ENCODE peak calls at places on chromosomes 13 and 19, in seven cellular contexts. One of them, this sample, is unnamed.

GRCh38 chr19:21468791-21469190 is 36.6 kb upstream of the ZNF429 start:
- DNase-seq in cardiac muscle cell: no peak
- DNase-seq in HFF-Myc: no peak
- DNase-seq in cardiac fibroblast: no peak
- DNase-seq in OCI-LY7: no peak
- DNase-seq in stomach: no peak
- DNase-seq in Panc1: no peak
- DNase-seq in this sample: no peak

GRCh38 chr13:89678722-89679121 is 1668.8 kb upstream of the MIR17HG start:
- DNase-seq in OCI-LY7: no peak
- DNase-seq in HFF-Myc: no peak
- DNase-seq in cardiac muscle cell: no peak
- DNase-seq in cardiac fibroblast: no peak
- DNase-seq in Panc1: no peak
- DNase-seq in stomach: no peak
- DNase-seq in this sample: no peak

GRCh38 chr13:87120476-87120875 is 550.7 kb upstream of the SLITRK5 start:
- DNase-seq in Panc1: no peak
- DNase-seq in cardiac muscle cell: peak; percentile 2
- DNase-seq in cardiac fibroblast: no peak
- DNase-seq in OCI-LY7: no peak
- DNase-seq in stomach: no peak
- DNase-seq in HFF-Myc: no peak
- DNase-seq in this sample: no peak

GRCh38 chr13:114151565-114152284 is 19.3 kb upstream of the RASA3 start:
- DNase-seq in HFF-Myc: no peak
- DNase-seq in stomach: peak; percentile 82
- DNase-seq in Panc1: no peak
- DNase-seq in cardiac muscle cell: peak; percentile 63
- DNase-seq in cardiac fibroblast: peak; percentile 40
- DNase-seq in OCI-LY7: no peak
- DNase-seq in this sample: no peak

GRCh38 chr19:52945652-52946321 is 16.9 kb downstream of the ZNF816 start:
- DNase-seq in cardiac fibroblast: no peak
- DNase-seq in cardiac muscle cell: no peak
- DNase-seq in stomach: peak; percentile 23
- DNase-seq in Panc1: no peak
- DNase-seq in OCI-LY7: no peak
- DNase-seq in HFF-Myc: no peak
- DNase-seq in this sample: no peak

GRCh38 chr13:62512194-62513141 is 1096.8 kb upstream of the PCDH20 start:
- DNase-seq in cardiac muscle cell: peak; percentile 32
- DNase-seq in stomach: peak; percentile 42
- DNase-seq in OCI-LY7: peak; percentile 70
- DNase-seq in Panc1: peak; percentile 46
- DNase-seq in HFF-Myc: no peak
- DNase-seq in cardiac fibroblast: peak; percentile 23
- DNase-seq in this sample: no peak

GRCh38 chr19:23758187-23759074 is at the start of gene ZNF681:
- DNase-seq in cardiac muscle cell: peak; percentile 94
- DNase-seq in cardiac fibroblast: peak; percentile 83
- DNase-seq in stomach: peak; percentile 87
- DNase-seq in OCI-LY7: peak; percentile 89
- DNase-seq in Panc1: peak; percentile 66
- DNase-seq in HFF-Myc: peak; percentile 32
- DNase-seq in this sample: peak; percentile 94

GRCh38 chr19:38838208-38838985 is 6.8 kb upstream of the ECH1 start:
- DNase-seq in Panc1: no peak
- DNase-seq in OCI-LY7: no peak
- DNase-seq in stomach: peak; percentile 67
- DNase-seq in HFF-Myc: no peak
- DNase-seq in cardiac muscle cell: no peak
- DNase-seq in cardiac fibroblast: no peak
- DNase-seq in this sample: no peak

GRCh38 chr13:30714629-30715028 is 20.7 kb upstream of the ALOX5AP start:
- DNase-seq in HFF-Myc: no peak
- DNase-seq in OCI-LY7: no peak
- DNase-seq in stomach: no peak
- DNase-seq in cardiac muscle cell: no peak
- DNase-seq in Panc1: no peak
- DNase-seq in cardiac fibroblast: no peak
- DNase-seq in this sample: no peak

GRCh38 chr19:54162241-54162805 is 2.8 kb upstream of the LENG1 start:
- DNase-seq in cardiac muscle cell: peak; percentile 73
- DNase-seq in HFF-Myc: no peak
- DNase-seq in Panc1: peak; percentile 61
- DNase-seq in stomach: peak; percentile 95
- DNase-seq in OCI-LY7: peak; percentile 91
- DNase-seq in cardiac fibroblast: peak; percentile 73
- DNase-seq in this sample: peak; percentile 93

GRCh38 chr19:38557205-38557799 is 60.5 kb downstream of the MAP4K1 start:
- DNase-seq in HFF-Myc: no peak
- DNase-seq in cardiac muscle cell: no peak
- DNase-seq in stomach: peak; percentile 29
- DNase-seq in Panc1: no peak
- DNase-seq in OCI-LY7: peak; percentile 38
- DNase-seq in cardiac fibroblast: no peak
- DNase-seq in this sample: no peak

GRCh38 chr19:46147166-46147740 is 785 bp upstream of the IGFL2 start:
- DNase-seq in cardiac fibroblast: no peak
- DNase-seq in stomach: no peak
- DNase-seq in OCI-LY7: no peak
- DNase-seq in cardiac muscle cell: no peak
- DNase-seq in HFF-Myc: no peak
- DNase-seq in Panc1: no peak
- DNase-seq in this sample: no peak

GRCh38 chr13:74132768-74133656 is 1.2 kb downstream of the KLF12 start:
- DNase-seq in cardiac fibroblast: peak; percentile 68
- DNase-seq in cardiac muscle cell: peak; percentile 64
- DNase-seq in Panc1: no peak
- DNase-seq in stomach: peak; percentile 36
- DNase-seq in HFF-Myc: no peak
- DNase-seq in OCI-LY7: peak; percentile 67
- DNase-seq in this sample: peak; percentile 33

GRCh38 chr19:12970070-12970820 is 869 bp downstream of the DAND5 start:
- DNase-seq in cardiac fibroblast: no peak
- DNase-seq in HFF-Myc: no peak
- DNase-seq in cardiac muscle cell: no peak
- DNase-seq in OCI-LY7: no peak
- DNase-seq in stomach: no peak
- DNase-seq in Panc1: no peak
- DNase-seq in this sample: no peak

GRCh38 chr19:8214802-8215201 is 5.6 kb downstream of the CERS4 start:
- DNase-seq in OCI-LY7: no peak
- DNase-seq in HFF-Myc: no peak
- DNase-seq in cardiac fibroblast: no peak
- DNase-seq in Panc1: no peak
- DNase-seq in cardiac muscle cell: peak; percentile 11
- DNase-seq in stomach: no peak
- DNase-seq in this sample: no peak

GRCh38 chr19:8212916-8213315 is 3.7 kb downstream of the CERS4 start:
- DNase-seq in cardiac muscle cell: no peak
- DNase-seq in Panc1: no peak
- DNase-seq in OCI-LY7: no peak
- DNase-seq in cardiac fibroblast: no peak
- DNase-seq in stomach: no peak
- DNase-seq in HFF-Myc: no peak
- DNase-seq in this sample: no peak

GRCh38 chr19:8213827-8214672 is 4.9 kb downstream of the CERS4 start:
- DNase-seq in cardiac muscle cell: no peak
- DNase-seq in Panc1: no peak
- DNase-seq in stomach: no peak
- DNase-seq in OCI-LY7: no peak
- DNase-seq in cardiac fibroblast: no peak
- DNase-seq in HFF-Myc: no peak
- DNase-seq in this sample: no peak

GRCh38 chr19:8215783-8216182 is 6.6 kb downstream of the CERS4 start:
- DNase-seq in cardiac fibroblast: no peak
- DNase-seq in HFF-Myc: no peak
- DNase-seq in OCI-LY7: no peak
- DNase-seq in cardiac muscle cell: no peak
- DNase-seq in Panc1: no peak
- DNase-seq in stomach: no peak
- DNase-seq in this sample: no peak

GRCh38 chr19:8216357-8216756 is 7.2 kb downstream of the CERS4 start:
- DNase-seq in Panc1: no peak
- DNase-seq in HFF-Myc: no peak
- DNase-seq in cardiac fibroblast: no peak
- DNase-seq in stomach: no peak
- DNase-seq in cardiac muscle cell: no peak
- DNase-seq in OCI-LY7: no peak
- DNase-seq in this sample: no peak
- H3K4me3 ChIP-seq in Panc1: no peak overlapping the region
- H3K4me3 ChIP-seq in HFF-Myc: no peak overlapping the region
- H3K4me3 ChIP-seq in cardiac fibroblast: no peak overlapping the region
- H3K4me3 ChIP-seq in stomach: no peak overlapping the region
- H3K4me3 ChIP-seq in cardiac muscle cell: no peak overlapping the region
- H3K4me3 ChIP-seq in OCI-LY7: no peak overlapping the region
- H3K4me3 ChIP-seq in this sample: no peak overlapping the region

DNA sequence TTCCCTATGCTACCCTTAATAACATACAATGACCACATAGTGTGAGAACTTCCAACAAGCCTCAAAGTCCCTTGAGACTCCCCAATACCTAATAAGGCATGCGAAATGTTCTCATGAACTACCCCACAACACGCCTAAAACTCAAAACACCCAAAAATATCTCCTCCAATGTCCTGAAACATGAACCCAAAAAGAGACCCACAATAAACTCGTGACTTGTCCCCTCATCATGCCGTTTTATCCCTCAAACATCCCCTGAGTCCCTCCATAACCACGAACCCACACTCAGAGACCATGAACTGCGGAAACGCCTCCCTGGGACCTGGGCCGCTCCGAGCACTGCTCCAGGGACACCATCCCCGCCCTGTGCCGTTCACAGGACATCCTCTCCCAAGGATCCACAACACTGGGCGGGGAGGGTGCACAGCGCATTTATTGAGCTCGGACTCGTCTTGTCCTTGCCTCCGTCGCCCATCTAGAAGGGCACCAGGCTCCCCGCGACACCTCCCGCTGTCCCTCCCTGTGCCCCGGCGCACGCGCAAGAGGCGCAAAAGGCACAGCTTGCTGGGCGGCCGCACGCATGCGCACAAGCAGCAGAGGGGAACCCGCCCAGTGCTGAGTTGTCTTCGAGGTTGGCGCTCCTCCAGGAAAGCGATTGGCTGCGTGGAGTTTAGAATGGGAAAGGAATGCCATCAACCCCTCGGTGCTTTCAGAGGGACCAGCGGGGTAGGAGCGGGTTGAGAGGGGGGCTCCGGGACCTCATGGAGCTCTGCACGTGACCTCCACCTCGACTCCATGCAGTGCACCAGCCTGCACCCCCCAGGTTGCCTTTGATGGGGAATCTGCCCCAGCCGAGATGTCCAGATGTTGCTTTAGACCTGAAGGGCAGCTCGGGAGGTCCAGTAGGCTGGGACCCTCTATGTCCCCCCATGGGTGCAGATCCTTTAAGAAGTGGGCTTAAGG is 8.8 kb downstream of the FXYD3 start:
- DNase-seq in Panc1: no peak
- DNase-seq in OCI-LY7: peak; percentile 89
- DNase-seq in cardiac muscle cell: peak; percentile 94
- DNase-seq in stomach: peak; percentile 96
- DNase-seq in HFF-Myc: peak; percentile 71
- DNase-seq in cardiac fibroblast: peak; percentile 95
- DNase-seq in this sample: peak; percentile 95
- H3K4me3 ChIP-seq in Panc1: peak overlapping the region; percentile 70
- H3K4me3 ChIP-seq in OCI-LY7: peak overlapping the region; percentile 58
- H3K4me3 ChIP-seq in cardiac muscle cell: no peak overlapping the region
- H3K4me3 ChIP-seq in stomach: peak overlapping the region; percentile 46
- H3K4me3 ChIP-seq in HFF-Myc: peak overlapping the region; percentile 60
- H3K4me3 ChIP-seq in cardiac fibroblast: peak overlapping the region; percentile 67
- H3K4me3 ChIP-seq in this sample: peak overlapping the region; percentile 58

GRCh38 chr19:41532526-41532925 is 43.4 kb upstream of the CEACAM21 start:
- DNase-seq in HFF-Myc: no peak
- DNase-seq in stomach: no peak
- DNase-seq in OCI-LY7: no peak
- DNase-seq in cardiac fibroblast: no peak
- DNase-seq in Panc1: no peak
- DNase-seq in cardiac muscle cell: no peak
- DNase-seq in this sample: no peak

GRCh38 chr19:41529484-41530183 is 46.3 kb upstream of the CEACAM21 start:
- DNase-seq in stomach: no peak
- DNase-seq in cardiac fibroblast: no peak
- DNase-seq in HFF-Myc: no peak
- DNase-seq in cardiac muscle cell: no peak
- DNase-seq in Panc1: no peak
- DNase-seq in OCI-LY7: peak; percentile 43
- DNase-seq in this sample: no peak

GRCh38 chr19:41531438-41532311 is 44.3 kb upstream of the CEACAM21 start:
- DNase-seq in Panc1: no peak
- DNase-seq in stomach: peak; percentile 64
- DNase-seq in HFF-Myc: no peak
- DNase-seq in cardiac fibroblast: peak; percentile 94
- DNase-seq in OCI-LY7: peak; percentile 90
- DNase-seq in cardiac muscle cell: peak; percentile 95
- DNase-seq in this sample: peak; percentile 83

GRCh38 chr19:41530184-41530534 is 45.8 kb upstream of the CEACAM21 start:
- DNase-seq in HFF-Myc: no peak
- DNase-seq in OCI-LY7: no peak
- DNase-seq in stomach: no peak
- DNase-seq in Panc1: no peak
- DNase-seq in cardiac fibroblast: no peak
- DNase-seq in cardiac muscle cell: no peak
- DNase-seq in this sample: no peak

GRCh38 chr19:41530761-41531301 is 45.1 kb upstream of the CEACAM21 start:
- DNase-seq in HFF-Myc: no peak
- DNase-seq in Panc1: no peak
- DNase-seq in stomach: no peak
- DNase-seq in cardiac muscle cell: peak; percentile 62
- DNase-seq in cardiac fibroblast: peak; percentile 47
- DNase-seq in OCI-LY7: no peak
- DNase-seq in this sample: no peak
- H3K4me3 ChIP-seq in HFF-Myc: no peak overlapping the region
- H3K4me3 ChIP-seq in Panc1: no peak overlapping the region
- H3K4me3 ChIP-seq in stomach: peak overlapping the region; percentile 11
- H3K4me3 ChIP-seq in cardiac muscle cell: no peak overlapping the region
- H3K4me3 ChIP-seq in cardiac fibroblast: no peak overlapping the region
- H3K4me3 ChIP-seq in OCI-LY7: peak overlapping the region; percentile 70
- H3K4me3 ChIP-seq in this sample: peak overlapping the region; percentile 29

DNA sequence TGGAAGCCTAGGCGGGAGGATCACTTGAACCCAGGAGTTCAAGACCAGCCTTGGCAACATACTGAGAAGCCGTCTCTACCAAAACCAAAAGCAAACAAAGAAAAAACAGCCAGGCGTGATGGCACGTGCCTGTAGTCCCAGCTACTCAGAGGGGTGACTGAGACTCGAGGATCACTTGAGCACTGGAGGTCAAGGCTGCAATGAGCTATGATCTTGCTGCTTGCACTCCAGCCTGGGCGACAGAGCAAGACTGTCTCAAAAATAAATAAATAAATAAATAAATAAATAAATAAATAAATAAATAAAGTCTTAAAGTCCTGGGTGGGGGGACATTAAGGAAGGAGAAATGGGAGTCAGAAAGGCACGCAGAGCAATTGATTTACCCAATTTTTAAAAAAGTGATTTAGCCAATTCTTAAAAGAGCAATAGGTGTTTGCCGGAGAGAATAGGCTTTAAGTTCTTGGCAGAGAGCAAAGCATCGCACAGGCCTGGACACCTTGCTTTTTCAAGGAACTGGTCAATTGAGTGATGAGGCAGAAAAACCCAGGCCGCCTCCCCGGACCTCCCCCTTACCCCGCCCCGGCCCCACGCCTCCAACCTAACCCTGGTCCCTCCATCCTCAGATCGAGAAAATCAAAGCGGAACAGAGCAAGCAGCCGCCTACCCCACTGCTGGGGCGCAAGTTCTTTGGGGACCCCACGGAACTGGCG is 9.5 kb upstream of the SHKBP1 start:
- DNase-seq in cardiac fibroblast: no peak
- DNase-seq in stomach: no peak
- DNase-seq in cardiac muscle cell: no peak
- DNase-seq in OCI-LY7: no peak
- DNase-seq in HFF-Myc: no peak
- DNase-seq in Panc1: no peak
- DNase-seq in this sample: no peak
- H3K4me3 ChIP-seq in cardiac fibroblast: peak overlapping the region; percentile 39
- H3K4me3 ChIP-seq in stomach: peak overlapping the region; percentile 46
- H3K4me3 ChIP-seq in cardiac muscle cell: peak overlapping the region; percentile 16
- H3K4me3 ChIP-seq in OCI-LY7: no peak overlapping the region
- H3K4me3 ChIP-seq in HFF-Myc: peak overlapping the region; percentile 13
- H3K4me3 ChIP-seq in Panc1: peak overlapping the region; percentile 31
- H3K4me3 ChIP-seq in this sample: peak overlapping the region; percentile 32

This sample was measured in heart left ventricle.